ENCODE peak calls at places on chromosome 17, in eight cellular contexts. One of them, this sample, is unnamed.

GRCh38 chr17:29253037-29253436 is 6.4 kb downstream of the CRYBA1 start:
- DNase-seq in stomach: no peak
- DNase-seq in stimulated activated CD4-positive, alpha-beta T cell treated with anti-CD3 and anti-CD28 coated beads, Interleukin-4, amount 100 ng/mL, for 4 hours: no peak
- DNase-seq in HCT116: no peak
- DNase-seq in endothelial cell: no peak
- DNase-seq in DMS53: no peak
- DNase-seq in pancreas: no peak
- DNase-seq in substantia nigra: no peak
- DNase-seq in this sample: no peak

GRCh38 chr17:15348030-15348429 is 6.6 kb upstream of the TEKT3 start:
- DNase-seq in stomach: no peak
- DNase-seq in stimulated activated CD4-positive, alpha-beta T cell treated with anti-CD3 and anti-CD28 coated beads, Interleukin-4, amount 100 ng/mL, for 4 hours: no peak
- DNase-seq in HCT116: no peak
- DNase-seq in endothelial cell: no peak
- DNase-seq in DMS53: no peak
- DNase-seq in pancreas: no peak
- DNase-seq in substantia nigra: no peak
- DNase-seq in this sample: no peak

GRCh38 chr17:36094746-36095145 is 4.8 kb upstream of the CCL3 start:
- DNase-seq in stomach: no peak
- DNase-seq in stimulated activated CD4-positive, alpha-beta T cell treated with anti-CD3 and anti-CD28 coated beads, Interleukin-4, amount 100 ng/mL, for 4 hours: no peak
- DNase-seq in HCT116: no peak
- DNase-seq in endothelial cell: no peak
- DNase-seq in DMS53: no peak
- DNase-seq in pancreas: no peak
- DNase-seq in substantia nigra: no peak
- DNase-seq in this sample: no peak

GRCh38 chr17:6660765-6661463 is 9.4 kb downstream of the C17orf100 start:
- DNase-seq in stomach: no peak
- DNase-seq in stimulated activated CD4-positive, alpha-beta T cell treated with anti-CD3 and anti-CD28 coated beads, Interleukin-4, amount 100 ng/mL, for 4 hours: no peak
- DNase-seq in HCT116: no peak
- DNase-seq in endothelial cell: no peak
- DNase-seq in DMS53: no peak
- DNase-seq in pancreas: no peak
- DNase-seq in substantia nigra: peak; percentile 3
- DNase-seq in this sample: no peak

GRCh38 chr17:488993-489757 is 136.6 kb upstream of the RPH3AL start:
- DNase-seq in stomach: no peak
- DNase-seq in stimulated activated CD4-positive, alpha-beta T cell treated with anti-CD3 and anti-CD28 coated beads, Interleukin-4, amount 100 ng/mL, for 4 hours: no peak
- DNase-seq in HCT116: peak; percentile 54
- DNase-seq in endothelial cell: peak; percentile 28
- DNase-seq in DMS53: no peak
- DNase-seq in pancreas: peak; percentile 44
- DNase-seq in substantia nigra: no peak
- DNase-seq in this sample: no peak

GRCh38 chr17:39954876-39955275 is 7.9 kb upstream of the GSDMA start:
- DNase-seq in stomach: no peak
- DNase-seq in stimulated activated CD4-positive, alpha-beta T cell treated with anti-CD3 and anti-CD28 coated beads, Interleukin-4, amount 100 ng/mL, for 4 hours: no peak
- DNase-seq in HCT116: no peak
- DNase-seq in endothelial cell: no peak
- DNase-seq in DMS53: no peak
- DNase-seq in pancreas: no peak
- DNase-seq in substantia nigra: no peak
- DNase-seq in this sample: no peak

GRCh38 chr17:39208136-39208535 is 8.1 kb downstream of the RPL19 start:
- DNase-seq in stomach: no peak
- DNase-seq in stimulated activated CD4-positive, alpha-beta T cell treated with anti-CD3 and anti-CD28 coated beads, Interleukin-4, amount 100 ng/mL, for 4 hours: no peak
- DNase-seq in HCT116: no peak
- DNase-seq in endothelial cell: no peak
- DNase-seq in DMS53: no peak
- DNase-seq in pancreas: no peak
- DNase-seq in substantia nigra: no peak
- DNase-seq in this sample: no peak

GRCh38 chr17:76793775-76794174 is 55.9 kb downstream of the MFSD11 start:
- DNase-seq in stomach: no peak
- DNase-seq in stimulated activated CD4-positive, alpha-beta T cell treated with anti-CD3 and anti-CD28 coated beads, Interleukin-4, amount 100 ng/mL, for 4 hours: no peak
- DNase-seq in HCT116: peak; percentile 53
- DNase-seq in endothelial cell: peak; percentile 31
- DNase-seq in DMS53: peak; percentile 56
- DNase-seq in pancreas: no peak
- DNase-seq in substantia nigra: no peak
- DNase-seq in this sample: no peak

GRCh38 chr17:20988001-20988641 is 54.7 kb downstream of the USP22 start:
- DNase-seq in stomach: no peak
- DNase-seq in stimulated activated CD4-positive, alpha-beta T cell treated with anti-CD3 and anti-CD28 coated beads, Interleukin-4, amount 100 ng/mL, for 4 hours: no peak
- DNase-seq in HCT116: no peak
- DNase-seq in endothelial cell: no peak
- DNase-seq in DMS53: no peak
- DNase-seq in pancreas: no peak
- DNase-seq in substantia nigra: no peak
- DNase-seq in this sample: no peak

GRCh38 chr17:50618941-50619340 is 15.7 kb upstream of the ABCC3 start:
- DNase-seq in stomach: no peak
- DNase-seq in stimulated activated CD4-positive, alpha-beta T cell treated with anti-CD3 and anti-CD28 coated beads, Interleukin-4, amount 100 ng/mL, for 4 hours: no peak
- DNase-seq in HCT116: no peak
- DNase-seq in endothelial cell: no peak
- DNase-seq in DMS53: no peak
- DNase-seq in pancreas: no peak
- DNase-seq in substantia nigra: no peak
- DNase-seq in this sample: no peak

GRCh38 chr17:36850794-36851193 is 86.5 kb upstream of the LHX1 start:
- DNase-seq in stomach: no peak
- DNase-seq in stimulated activated CD4-positive, alpha-beta T cell treated with anti-CD3 and anti-CD28 coated beads, Interleukin-4, amount 100 ng/mL, for 4 hours: no peak
- DNase-seq in HCT116: peak; percentile 39
- DNase-seq in endothelial cell: no peak
- DNase-seq in DMS53: no peak
- DNase-seq in pancreas: no peak
- DNase-seq in substantia nigra: no peak
- DNase-seq in this sample: no peak

GRCh38 chr17:7988750-7989178 is 13.7 kb upstream of the GUCY2D start:
- DNase-seq in stomach: no peak
- DNase-seq in stimulated activated CD4-positive, alpha-beta T cell treated with anti-CD3 and anti-CD28 coated beads, Interleukin-4, amount 100 ng/mL, for 4 hours: no peak
- DNase-seq in HCT116: peak; percentile 80
- DNase-seq in endothelial cell: peak; percentile 60
- DNase-seq in DMS53: peak; percentile 94
- DNase-seq in pancreas: no peak
- DNase-seq in substantia nigra: no peak
- DNase-seq in this sample: no peak

GRCh38 chr17:58352018-58352842 is at the start of gene SUPT4H1:
- DNase-seq in stomach: peak; percentile 91
- DNase-seq in stimulated activated CD4-positive, alpha-beta T cell treated with anti-CD3 and anti-CD28 coated beads, Interleukin-4, amount 100 ng/mL, for 4 hours: peak; percentile 85
- DNase-seq in HCT116: peak; percentile 94
- DNase-seq in endothelial cell: peak; percentile 90
- DNase-seq in DMS53: peak; percentile 97
- DNase-seq in pancreas: peak; percentile 93
- DNase-seq in substantia nigra: peak; percentile 89
- DNase-seq in this sample: peak; percentile 82

GRCh38 chr17:63124958-63125357 is 158.9 kb downstream of the TANC2 start:
- DNase-seq in stomach: no peak
- DNase-seq in stimulated activated CD4-positive, alpha-beta T cell treated with anti-CD3 and anti-CD28 coated beads, Interleukin-4, amount 100 ng/mL, for 4 hours: no peak
- DNase-seq in HCT116: no peak
- DNase-seq in endothelial cell: no peak
- DNase-seq in DMS53: no peak
- DNase-seq in pancreas: no peak
- DNase-seq in substantia nigra: no peak
- DNase-seq in this sample: no peak

GRCh38 chr17:72065556-72065955 is 55.3 kb upstream of the SOX9 start:
- DNase-seq in stomach: no peak
- DNase-seq in stimulated activated CD4-positive, alpha-beta T cell treated with anti-CD3 and anti-CD28 coated beads, Interleukin-4, amount 100 ng/mL, for 4 hours: no peak
- DNase-seq in HCT116: no peak
- DNase-seq in endothelial cell: no peak
- DNase-seq in DMS53: no peak
- DNase-seq in pancreas: no peak
- DNase-seq in substantia nigra: no peak
- DNase-seq in this sample: no peak

This sample was measured in hippocampal formation.